ENCODE peak calls at places on chromosomes 3 and 15, in seven cellular contexts. L is fibroblast of lung, D is H1, T is PC-9, X is IMR-90, U is GM23338, C is astrocyte. N is an unnamed sample.
A peak's percentile ranks its signal among the peaks of the same experiment; 100 is the strongest.

GRCh38 chr3:30354972-30355371 is 251.4 kb upstream of the TGFBR2 start:
- DNase-seq in L (peak; percentile 34), D (no peak), T (no peak), X (peak; percentile 28), U (no peak), C (no peak), N (peak; percentile 95)

GRCh38 chr15:99702895-99703602 is 30.2 kb downstream of the LYSMD4 start:
- DNase-seq in L (no peak), D (no peak), T (no peak), X (peak; percentile 53), U (no peak), C (peak; percentile 60), N (no peak)

GRCh38 chr3:194158942-194159439 is 23.0 kb downstream of the HES1 start:
- DNase-seq in L (no peak), D (no peak), T (peak; percentile 98), X (no peak), U (no peak), C (no peak), N (peak; percentile 89)

GRCh38 chr15:35168464-35168863 is 83.4 kb upstream of the NANOGP8 start:
- DNase-seq in L (peak; percentile 83), D (no peak), T (peak; percentile 37), X (peak; percentile 90), U (no peak), C (peak; percentile 79), N (peak; percentile 83)

GRCh38 chr3:22982981-22983582 is 220.0 kb upstream of the UBE2E2 start:
- DNase-seq in L (no peak), D (no peak), T (peak; percentile 72), X (no peak), U (no peak), C (no peak), N (peak; percentile 35)

GRCh38 chr3:66401157-66401550 is 99.7 kb downstream of the LRIG1 start:
- DNase-seq in L (peak; percentile 34), D (no peak), T (no peak), X (no peak), U (no peak), C (peak; percentile 61), N (no peak)

GRCh38 chr3:99789322-99789721 is 28.3 kb upstream of the CMSS1 start:
- DNase-seq in L (peak; percentile 81), D (no peak), T (peak; percentile 46), X (peak; percentile 67), U (peak; percentile 51), C (peak; percentile 44), N (peak; percentile 84)

GRCh38 chr3:146313411-146314111 is 62.7 kb upstream of the PLSCR4 start:
- DNase-seq in L (peak; percentile 87), D (no peak), T (no peak), X (peak; percentile 90), U (no peak), C (peak; percentile 91), N (peak; percentile 88)

GRCh38 chr15:91864669-91865068 is 11.2 kb downstream of the SLCO3A1 start:
- DNase-seq in L (no peak), D (no peak), T (no peak), X (no peak), U (no peak), C (no peak), N (no peak)

GRCh38 chr15:60301024-60301423 is 96.8 kb downstream of the ANXA2 start:
- DNase-seq in L (no peak), D (no peak), T (no peak), X (no peak), U (no peak), C (no peak), N (no peak)

GRCh38 chr15:65318870-65319356 is 14.4 kb downstream of the RNU5B-1 start:
- DNase-seq in L (peak; percentile 77), D (no peak), T (peak; percentile 49), X (peak; percentile 70), U (peak; percentile 87), C (peak; percentile 29), N (peak; percentile 84)

GRCh38 chr3:51384145-51384729 is 854 bp upstream of the MANF start:
- DNase-seq in L (no peak), D (no peak), T (peak; percentile 33), X (no peak), U (peak; percentile 43), C (no peak), N (peak; percentile 22)

GRCh38 chr3:84108442-84108971 is 850.3 kb upstream of the CADM2 start:
- DNase-seq in L (peak; percentile 36), D (no peak), T (peak; percentile 84), X (peak; percentile 77), U (no peak), C (peak; percentile 96), N (peak; percentile 96)

GRCh38 chr15:45088801-45089711 is 24.9 kb downstream of the DUOX2 start:
- DNase-seq in L (no peak), D (no peak), T (no peak), X (no peak), U (no peak), C (no peak), N (peak; percentile 26)

GRCh38 chr3:197168606-197169005 is 129.8 kb downstream of the DLG1 start:
- DNase-seq in L (peak; percentile 40), D (no peak), T (no peak), X (peak; percentile 38), U (peak; percentile 55), C (peak; percentile 11), N (no peak)

GRCh38 chr3:123778991-123779622 is 105.0 kb downstream of the MYLK start:
- DNase-seq in L (no peak), D (no peak), T (no peak), X (no peak), U (no peak), C (peak; percentile 79), N (no peak)

GRCh38 chr15:92810418-92811138 is 89.5 kb upstream of the CHD2 start:
- DNase-seq in L (peak; percentile 85), D (no peak), T (peak; percentile 70), X (peak; percentile 78), U (peak; percentile 63), C (peak; percentile 76), N (peak; percentile 74)

GRCh38 chr3:139286241-139286640 is 57.6 kb upstream of the MRPS22 start:
- DNase-seq in L (no peak), D (no peak), T (no peak), X (no peak), U (no peak), C (no peak), N (no peak)

DNA sequence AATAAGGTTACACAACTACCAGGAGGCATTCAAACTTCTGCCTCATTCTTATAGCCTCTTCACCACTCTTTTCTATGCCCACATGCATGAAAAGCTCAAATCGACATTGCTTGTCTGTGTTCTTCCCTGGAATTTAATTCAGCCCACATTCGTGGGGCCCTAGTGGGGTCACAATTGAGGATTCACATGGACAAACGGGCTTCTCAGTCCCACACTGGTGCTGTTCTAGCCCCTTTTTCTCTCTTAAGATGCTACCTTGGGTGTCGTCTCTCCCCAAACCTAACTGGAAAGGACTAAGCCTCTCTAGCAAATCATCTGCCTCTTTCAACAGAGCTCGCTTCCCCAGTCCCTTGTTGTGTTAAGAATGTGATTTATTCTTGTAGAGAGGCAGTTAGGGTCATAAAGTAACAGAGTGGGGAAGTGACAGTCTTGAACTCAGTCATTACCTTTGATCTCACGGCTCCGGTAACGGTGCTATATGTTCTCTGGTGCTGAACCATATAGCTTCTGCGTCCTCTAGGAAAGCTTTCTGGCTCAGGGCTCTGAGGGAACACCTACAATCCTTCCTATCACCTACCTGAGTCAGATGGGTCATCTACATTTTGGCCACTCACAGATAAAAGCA is 4.9 kb downstream of the LPP start:
- DNase-seq in L (no peak), D (no peak), T (peak; percentile 29), X (no peak), U (no peak), C (no peak), N (no peak)
- H3K27ac ChIP-seq in L (no peak overlapping the region), D (no peak overlapping the region), T (no peak overlapping the region), X (peak overlapping the region; percentile 14), U (no peak overlapping the region), C (peak overlapping the region; percentile 25), N (no peak overlapping the region)

GRCh38 chr3:158992466-158992865 is 190.6 kb downstream of the MFSD1 start:
- DNase-seq in L (no peak), D (no peak), T (no peak), X (no peak), U (no peak), C (no peak), N (no peak)

DNA sequence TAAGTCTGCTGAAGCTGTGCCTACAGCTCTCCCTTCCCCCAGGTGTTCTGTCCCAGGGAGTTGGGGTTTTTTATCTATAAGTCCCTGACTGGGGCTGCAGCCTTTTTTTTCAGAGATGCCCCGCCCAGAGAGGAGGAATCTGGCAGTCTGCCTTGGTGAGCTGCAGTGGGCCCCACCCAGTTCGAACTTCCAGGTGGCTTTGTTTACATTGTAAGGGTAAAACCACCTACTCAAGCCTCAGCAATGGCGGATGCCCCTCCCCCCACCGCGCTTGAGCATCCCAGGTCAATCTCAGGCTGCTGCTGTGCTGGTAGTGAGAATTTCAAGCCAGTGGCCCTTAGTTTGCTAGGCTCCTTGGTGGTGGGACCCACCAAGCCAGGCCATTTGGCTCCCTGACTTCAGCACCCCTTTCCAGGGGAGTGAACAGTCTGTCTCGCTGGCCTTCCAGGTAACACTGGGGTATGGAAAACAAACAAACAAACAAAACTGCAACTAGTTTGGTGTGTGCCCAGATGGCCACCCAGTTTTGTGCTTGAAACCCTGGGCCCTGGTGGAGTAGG is 189.4 kb downstream of the MFSD1 start:
- DNase-seq in L (no peak), D (peak; percentile 49), T (peak; percentile 50), X (no peak), U (peak; percentile 90), C (no peak), N (peak; percentile 80)
- H3K36me3 ChIP-seq in L (no peaks in the 10 kb centered on the region), D (no peaks in the 10 kb centered on the region), T (no peaks in the 10 kb centered on the region), X (no peaks in the 10 kb centered on the region), U (no peaks in the 10 kb centered on the region), C (no peaks in the 10 kb centered on the region), N (no peaks in the 10 kb centered on the region)

DNA sequence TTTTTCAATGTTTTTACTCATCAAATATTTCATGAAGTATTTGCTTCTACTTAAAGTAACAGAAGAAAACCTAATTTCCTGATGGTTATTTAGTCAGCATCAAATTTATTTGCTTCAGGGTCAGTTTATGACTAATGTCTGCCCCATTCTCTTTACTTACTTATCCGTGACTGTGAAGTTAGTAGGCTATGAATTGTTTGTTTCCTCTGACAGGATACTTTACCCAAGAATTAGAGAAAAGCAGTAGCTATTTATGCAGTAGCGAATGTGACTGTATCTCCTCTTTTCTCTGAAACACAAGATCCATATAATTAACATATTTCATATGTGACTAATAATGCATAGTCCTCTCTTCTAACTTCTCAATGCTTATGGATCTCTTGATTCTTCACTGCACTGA is 329.9 kb upstream of the ROBO1 start:
- DNase-seq in L (no peak), D (no peak), T (no peak), X (no peak), U (no peak), C (peak; percentile 7), N (peak; percentile 84)
- H2AFZ ChIP-seq in L (no peak overlapping the region), D (peak overlapping the region; percentile 73), T (peak overlapping the region; percentile 26), X (no peak overlapping the region), U (no peak overlapping the region), C (no peak overlapping the region), N (no peak overlapping the region)

DNA sequence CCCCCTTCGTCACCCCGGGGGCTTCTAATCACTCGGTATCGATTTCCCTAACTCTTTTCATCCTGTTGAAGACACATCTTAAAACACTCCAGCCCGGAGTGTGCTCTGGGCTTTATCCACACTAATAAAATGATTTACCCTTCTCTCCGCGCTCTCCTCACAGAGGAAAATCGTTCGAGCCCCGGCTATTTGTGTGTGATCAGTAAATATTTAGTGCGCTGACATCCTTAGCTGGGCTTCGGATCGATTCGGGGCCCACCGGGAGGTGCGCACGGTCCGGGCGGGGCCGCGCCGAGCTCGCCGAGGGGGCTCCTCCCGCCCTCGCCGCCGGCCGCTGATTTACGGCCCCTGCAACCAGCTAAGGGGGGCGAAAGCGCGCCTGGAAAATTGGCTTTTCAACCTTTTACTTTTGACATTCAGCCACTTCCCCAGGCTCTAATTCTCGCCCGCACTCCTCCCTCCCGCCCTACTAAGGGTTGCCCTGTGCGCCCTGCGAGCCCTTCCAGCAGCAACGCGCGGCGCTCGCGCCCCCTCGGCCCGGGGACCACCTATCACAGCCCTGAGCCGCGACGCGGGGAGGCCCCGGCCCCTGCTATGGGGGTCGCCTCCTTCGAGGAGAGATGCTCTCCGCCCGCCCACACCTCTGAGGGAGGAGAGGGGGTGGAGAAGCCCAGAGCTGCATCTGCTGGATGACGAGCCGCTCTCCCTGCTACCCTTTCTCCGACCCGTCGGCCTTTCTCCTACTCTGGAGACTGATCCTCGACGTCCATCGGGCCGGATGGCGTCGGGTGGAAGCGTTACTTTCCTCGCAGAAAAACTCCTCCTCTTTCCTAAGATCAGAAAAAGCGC is 7.9 kb upstream of the NR2F2 start:
- DNase-seq in L (peak; percentile 69), D (no peak), T (no peak), X (no peak), U (peak; percentile 70), C (peak; percentile 27), N (peak; percentile 10)
- H3K27ac ChIP-seq in L (peak overlapping the region; percentile 87), D (no peak overlapping the region), T (no peak overlapping the region), X (peak overlapping the region; percentile 2), U (no peak overlapping the region), C (peak overlapping the region; percentile 85), N (no peak overlapping the region)